ENCODE peak calls at places on chromosomes 16 and 17, in nine cellular contexts. One of them, this sample, is unnamed.

GRCh38 chr17:4635823-4636375 is 5.6 kb downstream of the ALOX15 start:
- DNase-seq in cardiac muscle cell: no peak
- DNase-seq in lung: no peak
- DNase-seq in sigmoid colon: no peak
- DNase-seq in right lobe of liver: no peak
- DNase-seq in RWPE1: no peak
- DNase-seq in effector memory CD4-positive, alpha-beta T cell: no peak
- DNase-seq in mammary epithelial cell: no peak
- DNase-seq in heart right ventricle: no peak
- DNase-seq in this sample: no peak

GRCh38 chr17:74680941-74681340 is 31.8 kb downstream of the CD300LF start:
- DNase-seq in cardiac muscle cell: no peak
- DNase-seq in lung: no peak
- DNase-seq in sigmoid colon: no peak
- DNase-seq in right lobe of liver: no peak
- DNase-seq in RWPE1: no peak
- DNase-seq in effector memory CD4-positive, alpha-beta T cell: no peak
- DNase-seq in mammary epithelial cell: no peak
- DNase-seq in heart right ventricle: no peak
- DNase-seq in this sample: no peak

GRCh38 chr16:56737539-56737938 is 7.6 kb downstream of the NUP93 start:
- DNase-seq in cardiac muscle cell: no peak
- DNase-seq in lung: no peak
- DNase-seq in sigmoid colon: no peak
- DNase-seq in right lobe of liver: no peak
- DNase-seq in RWPE1: no peak
- DNase-seq in effector memory CD4-positive, alpha-beta T cell: no peak
- DNase-seq in mammary epithelial cell: no peak
- DNase-seq in heart right ventricle: no peak
- DNase-seq in this sample: no peak

GRCh38 chr16:89949121-89949742 is 677 bp downstream of the DEF8 start:
- DNase-seq in cardiac muscle cell: no peak
- DNase-seq in lung: no peak
- DNase-seq in sigmoid colon: no peak
- DNase-seq in right lobe of liver: no peak
- DNase-seq in RWPE1: no peak
- DNase-seq in effector memory CD4-positive, alpha-beta T cell: no peak
- DNase-seq in mammary epithelial cell: no peak
- DNase-seq in heart right ventricle: no peak
- DNase-seq in this sample: no peak

GRCh38 chr16:85947511-85948509 is 48.8 kb downstream of the IRF8 start:
- DNase-seq in cardiac muscle cell: no peak
- DNase-seq in lung: no peak
- DNase-seq in sigmoid colon: no peak
- DNase-seq in right lobe of liver: no peak
- DNase-seq in RWPE1: no peak
- DNase-seq in effector memory CD4-positive, alpha-beta T cell: no peak
- DNase-seq in mammary epithelial cell: no peak
- DNase-seq in heart right ventricle: no peak
- DNase-seq in this sample: no peak

GRCh38 chr17:34307110-34307509 is 12.1 kb upstream of the CCL8 start:
- DNase-seq in cardiac muscle cell: peak; percentile 87
- DNase-seq in lung: peak; percentile 17
- DNase-seq in sigmoid colon: no peak
- DNase-seq in right lobe of liver: no peak
- DNase-seq in RWPE1: no peak
- DNase-seq in effector memory CD4-positive, alpha-beta T cell: no peak
- DNase-seq in mammary epithelial cell: no peak
- DNase-seq in heart right ventricle: peak; percentile 34
- DNase-seq in this sample: peak; percentile 8

GRCh38 chr16:68272501-68273209 is 8.3 kb downstream of the SLC7A6 start:
- DNase-seq in cardiac muscle cell: no peak
- DNase-seq in lung: no peak
- DNase-seq in sigmoid colon: no peak
- DNase-seq in right lobe of liver: no peak
- DNase-seq in RWPE1: no peak
- DNase-seq in effector memory CD4-positive, alpha-beta T cell: peak; percentile 59
- DNase-seq in mammary epithelial cell: no peak
- DNase-seq in heart right ventricle: no peak
- DNase-seq in this sample: no peak

GRCh38 chr17:31488264-31488981 is 96.9 kb downstream of the RAB11FIP4 start:
- DNase-seq in cardiac muscle cell: no peak
- DNase-seq in lung: peak; percentile 38
- DNase-seq in sigmoid colon: no peak
- DNase-seq in right lobe of liver: peak; percentile 46
- DNase-seq in RWPE1: peak; percentile 24
- DNase-seq in effector memory CD4-positive, alpha-beta T cell: no peak
- DNase-seq in mammary epithelial cell: peak; percentile 25
- DNase-seq in heart right ventricle: no peak
- DNase-seq in this sample: no peak

GRCh38 chr16:71709231-71709781 is 15.2 kb downstream of the PHLPP2 start:
- DNase-seq in cardiac muscle cell: peak; percentile 37
- DNase-seq in lung: no peak
- DNase-seq in sigmoid colon: no peak
- DNase-seq in right lobe of liver: no peak
- DNase-seq in RWPE1: peak; percentile 23
- DNase-seq in effector memory CD4-positive, alpha-beta T cell: no peak
- DNase-seq in mammary epithelial cell: peak; percentile 41
- DNase-seq in heart right ventricle: no peak
- DNase-seq in this sample: no peak

GRCh38 chr16:71707199-71707598 is 17.3 kb downstream of the PHLPP2 start:
- DNase-seq in cardiac muscle cell: no peak
- DNase-seq in lung: no peak
- DNase-seq in sigmoid colon: no peak
- DNase-seq in right lobe of liver: no peak
- DNase-seq in RWPE1: no peak
- DNase-seq in effector memory CD4-positive, alpha-beta T cell: no peak
- DNase-seq in mammary epithelial cell: no peak
- DNase-seq in heart right ventricle: no peak
- DNase-seq in this sample: no peak

GRCh38 chr16:71711789-71712188 is 12.7 kb downstream of the PHLPP2 start:
- DNase-seq in cardiac muscle cell: no peak
- DNase-seq in lung: no peak
- DNase-seq in sigmoid colon: no peak
- DNase-seq in right lobe of liver: no peak
- DNase-seq in RWPE1: no peak
- DNase-seq in effector memory CD4-positive, alpha-beta T cell: no peak
- DNase-seq in mammary epithelial cell: no peak
- DNase-seq in heart right ventricle: no peak
- DNase-seq in this sample: no peak

GRCh38 chr16:71712501-71712900 is 12.0 kb downstream of the PHLPP2 start:
- DNase-seq in cardiac muscle cell: no peak
- DNase-seq in lung: no peak
- DNase-seq in sigmoid colon: no peak
- DNase-seq in right lobe of liver: no peak
- DNase-seq in RWPE1: no peak
- DNase-seq in effector memory CD4-positive, alpha-beta T cell: no peak
- DNase-seq in mammary epithelial cell: no peak
- DNase-seq in heart right ventricle: no peak
- DNase-seq in this sample: no peak

DNA sequence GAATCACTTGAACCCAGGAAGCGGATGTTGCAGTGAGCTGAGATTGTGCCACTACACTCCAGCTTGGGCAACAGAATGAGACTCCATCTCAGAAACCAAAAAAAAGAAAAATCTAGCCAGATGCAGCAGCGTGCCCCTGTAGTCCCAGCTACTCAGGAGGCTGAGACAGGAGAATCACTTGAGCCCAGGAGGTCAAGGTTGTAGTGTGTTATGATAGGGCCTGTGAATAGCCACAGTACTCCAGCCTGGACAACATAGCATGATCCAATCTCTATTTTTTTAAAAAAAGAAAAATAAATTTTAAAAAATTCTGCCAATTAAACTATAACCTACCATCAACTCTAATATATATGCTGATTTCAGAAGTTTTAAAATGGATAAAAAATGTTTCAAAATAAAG is 15.8 kb downstream of the PHLPP2 start:
- DNase-seq in cardiac muscle cell: no peak
- DNase-seq in lung: no peak
- DNase-seq in sigmoid colon: no peak
- DNase-seq in right lobe of liver: no peak
- DNase-seq in RWPE1: no peak
- DNase-seq in effector memory CD4-positive, alpha-beta T cell: no peak
- DNase-seq in mammary epithelial cell: no peak
- DNase-seq in heart right ventricle: no peak
- DNase-seq in this sample: no peak
- H3K27ac ChIP-seq in cardiac muscle cell: no peak overlapping the region
- H3K27ac ChIP-seq in lung: no peak overlapping the region
- H3K27ac ChIP-seq in sigmoid colon: no peak overlapping the region
- H3K27ac ChIP-seq in right lobe of liver: no peak overlapping the region
- H3K27ac ChIP-seq in RWPE1: peak overlapping the region; percentile 57
- H3K27ac ChIP-seq in effector memory CD4-positive, alpha-beta T cell: no peak overlapping the region
- H3K27ac ChIP-seq in mammary epithelial cell: no peak overlapping the region
- H3K27ac ChIP-seq in heart right ventricle: no peak overlapping the region
- H3K27ac ChIP-seq in this sample: no peak overlapping the region

GRCh38 chr17:78144146-78144719 is 2.0 kb upstream of the C17orf99 start:
- DNase-seq in cardiac muscle cell: peak; percentile 96
- DNase-seq in lung: peak; percentile 75
- DNase-seq in sigmoid colon: peak; percentile 91
- DNase-seq in right lobe of liver: peak; percentile 87
- DNase-seq in RWPE1: no peak
- DNase-seq in effector memory CD4-positive, alpha-beta T cell: no peak
- DNase-seq in mammary epithelial cell: peak; percentile 65
- DNase-seq in heart right ventricle: peak; percentile 90
- DNase-seq in this sample: peak; percentile 45

GRCh38 chr17:78142113-78142861 is 3.9 kb upstream of the C17orf99 start:
- DNase-seq in cardiac muscle cell: no peak
- DNase-seq in lung: peak; percentile 69
- DNase-seq in sigmoid colon: no peak
- DNase-seq in right lobe of liver: peak; percentile 48
- DNase-seq in RWPE1: peak; percentile 88
- DNase-seq in effector memory CD4-positive, alpha-beta T cell: no peak
- DNase-seq in mammary epithelial cell: peak; percentile 99
- DNase-seq in heart right ventricle: no peak
- DNase-seq in this sample: no peak

GRCh38 chr17:78141437-78142112 is 4.6 kb upstream of the C17orf99 start:
- DNase-seq in cardiac muscle cell: no peak
- DNase-seq in lung: peak; percentile 28
- DNase-seq in sigmoid colon: no peak
- DNase-seq in right lobe of liver: no peak
- DNase-seq in RWPE1: no peak
- DNase-seq in effector memory CD4-positive, alpha-beta T cell: no peak
- DNase-seq in mammary epithelial cell: peak; percentile 20
- DNase-seq in heart right ventricle: no peak
- DNase-seq in this sample: no peak

GRCh38 chr17:78144736-78145641 is 1.2 kb upstream of the C17orf99 start:
- DNase-seq in cardiac muscle cell: peak; percentile 18
- DNase-seq in lung: peak; percentile 90
- DNase-seq in sigmoid colon: peak; percentile 80
- DNase-seq in right lobe of liver: no peak
- DNase-seq in RWPE1: no peak
- DNase-seq in effector memory CD4-positive, alpha-beta T cell: no peak
- DNase-seq in mammary epithelial cell: no peak
- DNase-seq in heart right ventricle: peak; percentile 64
- DNase-seq in this sample: no peak

GRCh38 chr17:78143214-78144145 is 2.7 kb upstream of the C17orf99 start:
- DNase-seq in cardiac muscle cell: no peak
- DNase-seq in lung: peak; percentile 27
- DNase-seq in sigmoid colon: no peak
- DNase-seq in right lobe of liver: no peak
- DNase-seq in RWPE1: no peak
- DNase-seq in effector memory CD4-positive, alpha-beta T cell: no peak
- DNase-seq in mammary epithelial cell: no peak
- DNase-seq in heart right ventricle: no peak
- DNase-seq in this sample: no peak
- H3K27ac ChIP-seq in cardiac muscle cell: peak overlapping the region; percentile 28
- H3K27ac ChIP-seq in lung: peak overlapping the region; percentile 29
- H3K27ac ChIP-seq in sigmoid colon: peak overlapping the region; percentile 55
- H3K27ac ChIP-seq in right lobe of liver: peak overlapping the region; percentile 65
- H3K27ac ChIP-seq in RWPE1: peak overlapping the region; percentile 92
- H3K27ac ChIP-seq in effector memory CD4-positive, alpha-beta T cell: no peak overlapping the region
- H3K27ac ChIP-seq in mammary epithelial cell: no peak overlapping the region
- H3K27ac ChIP-seq in heart right ventricle: peak overlapping the region; percentile 84
- H3K27ac ChIP-seq in this sample: peak overlapping the region; percentile 29

GRCh38 chr17:40960144-40960543 is 6.6 kb downstream of the KRT39 start:
- DNase-seq in cardiac muscle cell: peak; percentile 56
- DNase-seq in lung: peak; percentile 35
- DNase-seq in sigmoid colon: no peak
- DNase-seq in right lobe of liver: no peak
- DNase-seq in RWPE1: no peak
- DNase-seq in effector memory CD4-positive, alpha-beta T cell: no peak
- DNase-seq in mammary epithelial cell: no peak
- DNase-seq in heart right ventricle: no peak
- DNase-seq in this sample: no peak

GRCh38 chr17:40961586-40961985 is 5.2 kb downstream of the KRT39 start:
- DNase-seq in cardiac muscle cell: no peak
- DNase-seq in lung: no peak
- DNase-seq in sigmoid colon: no peak
- DNase-seq in right lobe of liver: no peak
- DNase-seq in RWPE1: no peak
- DNase-seq in effector memory CD4-positive, alpha-beta T cell: no peak
- DNase-seq in mammary epithelial cell: no peak
- DNase-seq in heart right ventricle: no peak
- DNase-seq in this sample: no peak

GRCh38 chr17:40963838-40964237 is 2.9 kb downstream of the KRT39 start:
- DNase-seq in cardiac muscle cell: peak; percentile 28
- DNase-seq in lung: no peak
- DNase-seq in sigmoid colon: no peak
- DNase-seq in right lobe of liver: no peak
- DNase-seq in RWPE1: peak; percentile 41
- DNase-seq in effector memory CD4-positive, alpha-beta T cell: no peak
- DNase-seq in mammary epithelial cell: peak; percentile 83
- DNase-seq in heart right ventricle: no peak
- DNase-seq in this sample: no peak

GRCh38 chr17:40958086-40958953 is 8.4 kb downstream of the KRT39 start:
- DNase-seq in cardiac muscle cell: no peak
- DNase-seq in lung: peak; percentile 38
- DNase-seq in sigmoid colon: no peak
- DNase-seq in right lobe of liver: no peak
- DNase-seq in RWPE1: peak; percentile 54
- DNase-seq in effector memory CD4-positive, alpha-beta T cell: no peak
- DNase-seq in mammary epithelial cell: no peak
- DNase-seq in heart right ventricle: no peak
- DNase-seq in this sample: no peak

DNA sequence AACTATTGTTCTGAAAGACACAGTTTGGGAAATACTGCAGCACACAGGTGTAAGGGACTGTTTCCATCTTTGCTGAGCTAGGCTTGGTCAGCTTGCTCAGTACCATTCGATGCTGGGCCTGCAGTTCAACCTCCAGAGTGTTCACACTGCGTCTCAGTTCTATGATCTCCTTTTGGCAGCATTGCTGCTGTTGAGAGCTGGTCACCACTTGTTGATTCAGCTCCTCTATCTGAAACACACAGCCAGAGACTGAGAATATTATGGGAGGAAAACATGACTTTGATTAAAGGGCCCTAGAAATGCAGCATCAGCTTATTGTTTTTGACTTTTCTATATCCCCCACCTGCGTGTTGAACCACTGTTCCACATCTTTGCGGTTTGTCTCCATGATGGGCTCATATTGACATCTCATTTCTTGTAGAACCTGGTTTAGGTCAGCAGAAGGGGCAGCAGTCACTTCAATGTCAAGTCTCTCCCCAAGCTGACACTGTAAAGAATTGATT is 4.6 kb downstream of the KRT39 start:
- DNase-seq in cardiac muscle cell: no peak
- DNase-seq in lung: no peak
- DNase-seq in sigmoid colon: no peak
- DNase-seq in right lobe of liver: no peak
- DNase-seq in RWPE1: no peak
- DNase-seq in effector memory CD4-positive, alpha-beta T cell: no peak
- DNase-seq in mammary epithelial cell: no peak
- DNase-seq in heart right ventricle: no peak
- DNase-seq in this sample: no peak
- H3K27ac ChIP-seq in cardiac muscle cell: no peak overlapping the region
- H3K27ac ChIP-seq in lung: no peak overlapping the region
- H3K27ac ChIP-seq in sigmoid colon: no peak overlapping the region
- H3K27ac ChIP-seq in right lobe of liver: no peak overlapping the region
- H3K27ac ChIP-seq in RWPE1: no peak overlapping the region
- H3K27ac ChIP-seq in effector memory CD4-positive, alpha-beta T cell: no peak overlapping the region
- H3K27ac ChIP-seq in mammary epithelial cell: no peak overlapping the region
- H3K27ac ChIP-seq in heart right ventricle: no peak overlapping the region
- H3K27ac ChIP-seq in this sample: no peak overlapping the region

GRCh38 chr17:13751485-13751793 is 149.7 kb upstream of the HS3ST3A1 start:
- DNase-seq in cardiac muscle cell: no peak
- DNase-seq in lung: no peak
- DNase-seq in sigmoid colon: no peak
- DNase-seq in right lobe of liver: no peak
- DNase-seq in RWPE1: no peak
- DNase-seq in effector memory CD4-positive, alpha-beta T cell: no peak
- DNase-seq in mammary epithelial cell: no peak
- DNase-seq in heart right ventricle: no peak
- DNase-seq in this sample: no peak
- H3K27ac ChIP-seq in cardiac muscle cell: no peak overlapping the region
- H3K27ac ChIP-seq in lung: no peak overlapping the region
- H3K27ac ChIP-seq in sigmoid colon: no peak overlapping the region
- H3K27ac ChIP-seq in right lobe of liver: no peak overlapping the region
- H3K27ac ChIP-seq in RWPE1: no peak overlapping the region
- H3K27ac ChIP-seq in effector memory CD4-positive, alpha-beta T cell: no peak overlapping the region
- H3K27ac ChIP-seq in mammary epithelial cell: no peak overlapping the region
- H3K27ac ChIP-seq in heart right ventricle: no peak overlapping the region
- H3K27ac ChIP-seq in this sample: no peak overlapping the region

This sample was measured in gastrocnemius medialis.